ENCODE peak calls at places on chromosomes 2 and 18, in four cellular contexts. X is NCI-H748 treated with DMSO at 0.1 percent for 48 hours, E is ACHN, N is HEK293T. Q is an unnamed sample.

GRCh38 chr2:20563833-20564232 is 87.1 kb downstream of the HS1BP3 start:
- DNase-seq in N (no peak), X (no peak), E (no peak), Q (peak; percentile 50)

GRCh38 chr2:100603945-100604633 is 41.3 kb downstream of the PDCL3 start:
- DNase-seq in N (no peak), X (no peak), E (no peak), Q (peak; percentile 36)

GRCh38 chr2:181250691-181251090 is 206.5 kb upstream of the ITGA4 start:
- DNase-seq in X (no peak), N (no peak), E (no peak), Q (no peak)

GRCh38 chr2:78676921-78677696 is 348.4 kb upstream of the REG3G start:
- DNase-seq in N (no peak), X (no peak), E (peak; percentile 6), Q (no peak)

GRCh38 chr2:211138551-211138950 is 582.2 kb downstream of the CPS1 start:
- DNase-seq in N (no peak), X (no peak), E (no peak), Q (no peak)

GRCh38 chr2:207283356-207283755 is 117.6 kb upstream of the KLF7 start:
- DNase-seq in X (no peak), E (peak; percentile 9), N (no peak), Q (peak; percentile 52)

GRCh38 chr2:28277466-28277865 is 115.2 kb upstream of the FOSL2 start:
- DNase-seq in E (no peak), X (peak; percentile 87), N (no peak), Q (no peak)

GRCh38 chr2:232142049-232142448 is 180.5 kb downstream of the DIS3L2 start:
- DNase-seq in X (no peak), E (peak; percentile 44), N (peak; percentile 47), Q (peak; percentile 40)

GRCh38 chr2:131076707-131077106 is 16.6 kb downstream of the FAM168B start:
- DNase-seq in N (no peak), E (no peak), X (no peak), Q (no peak)

GRCh38 chr2:40343904-40344303 is 108.0 kb downstream of the SLC8A1 start:
- DNase-seq in N (no peak), X (no peak), E (no peak), Q (peak; percentile 32)

GRCh38 chr2:236887519-236887918 is 198.2 kb upstream of the COPS8 start:
- DNase-seq in E (no peak), X (no peak), N (no peak), Q (no peak)

GRCh38 chr2:239302808-239303557 is 97.8 kb downstream of the HDAC4 start:
- DNase-seq in N (no peak), E (no peak), X (no peak), Q (no peak)

GRCh38 chr2:152542995-152543481 is 174.2 kb downstream of the PRPF40A start:
- DNase-seq in X (peak; percentile 9), N (no peak), E (peak; percentile 95), Q (peak; percentile 99)

GRCh38 chr2:85185431-85185940 is 52.3 kb downstream of the TCF7L1 start:
- DNase-seq in X (no peak), E (no peak), N (no peak), Q (no peak)

GRCh38 chr2:18752022-18752493 is 162.7 kb upstream of the NT5C1B start:
- DNase-seq in E (no peak), N (no peak), X (no peak), Q (no peak)

GRCh38 chr18:79182047-79182713 is 113.0 kb downstream of the ATP9B start:
- DNase-seq in X (no peak), E (no peak), N (no peak), Q (no peak)

GRCh38 chr2:19671311-19671710 is 230.5 kb downstream of the TTC32 start:
- DNase-seq in E (no peak), X (no peak), N (no peak), Q (no peak)

GRCh38 chr2:29336741-29337340 is 221.6 kb downstream of the CLIP4 start:
- DNase-seq in X (no peak), E (no peak), N (no peak), Q (no peak)

GRCh38 chr2:54954158-54954557 is 96.1 kb downstream of the RTN4 start:
- DNase-seq in N (no peak), E (no peak), X (no peak), Q (no peak)

GRCh38 chr2:172821370-172822338 is 86.0 kb downstream of the RAPGEF4 start:
- DNase-seq in N (no peak), X (no peak), E (no peak), Q (no peak)

GRCh38 chr2:96393989-96394761 is 58.6 kb downstream of the NCAPH start:
- DNase-seq in E (no peak), X (no peak), N (no peak), Q (no peak)

GRCh38 chr2:130843321-130843985 is 6.7 kb downstream of the ARHGEF4 start:
- DNase-seq in N (no peak), E (no peak), X (no peak), Q (no peak)

GRCh38 chr2:64228126-64228678 is 84.0 kb upstream of the PELI1 start:
- DNase-seq in E (peak; percentile 79), N (peak; percentile 88), X (peak; percentile 93), Q (peak; percentile 19)

GRCh38 chr2:45849491-45850283 is 198.2 kb downstream of the PRKCE start:
- DNase-seq in N (no peak), E (no peak), X (no peak), Q (peak; percentile 65)

GRCh38 chr2:216056739-216057138 is 24.9 kb downstream of the PECR start:
- DNase-seq in E (peak; percentile 54), X (no peak), N (no peak), Q (no peak)

GRCh38 chr18:3995476-3996102 is 459.5 kb downstream of the DLGAP1 start:
- DNase-seq in E (peak; percentile 73), X (peak; percentile 20), N (peak; percentile 14), Q (peak; percentile 60)

GRCh38 chr2:172972005-172972619 is 103.5 kb upstream of the MAP3K20 start:
- DNase-seq in N (peak; percentile 78), X (no peak), E (peak; percentile 51), Q (peak; percentile 42)

GRCh38 chr2:161030260-161031063 is 129.8 kb upstream of the TANK start:
- DNase-seq in X (no peak), N (no peak), E (peak; percentile 58), Q (peak; percentile 92)

GRCh38 chr2:190180313-190181065 is 118.0 kb upstream of the MSTN start:
- DNase-seq in X (no peak), N (peak; percentile 66), E (peak; percentile 89), Q (peak; percentile 61)

GRCh38 chr2:72988726-72989273 is 71.5 kb downstream of the EMX1 start:
- DNase-seq in E (no peak), N (no peak), X (no peak), Q (no peak)

GRCh38 chr2:44970846-44971450 is 29.4 kb downstream of the SIX3 start:
- DNase-seq in X (no peak), N (no peak), E (no peak), Q (no peak)

GRCh38 chr2:3639653-3640052 is 18.3 kb upstream of the ALLC start:
- DNase-seq in N (no peak), E (no peak), X (no peak), Q (no peak)

GRCh38 chr18:78080081-78080480 is 830.4 kb downstream of the GALR1 start:
- DNase-seq in X (peak; percentile 56), N (no peak), E (no peak), Q (no peak)

GRCh38 chr18:37429768-37430167 is 135.8 kb downstream of the CELF4 start:
- DNase-seq in N (no peak), X (no peak), E (peak; percentile 5), Q (no peak)

GRCh38 chr2:194750926-194751325 is 906.1 kb upstream of the SLC39A10 start:
- DNase-seq in E (no peak), X (no peak), N (no peak), Q (no peak)

GRCh38 chr2:144950874-144951560 is 431.1 kb upstream of the ZEB2 start:
- DNase-seq in X (no peak), N (no peak), E (no peak), Q (peak; percentile 89)

Q was measured in HT1080.